ENCODE peak calls at places on chromosome 15, in nine cellular contexts. N is pancreas; Z is lung; Q is HepG2; K is body of pancreas; S is CD4-positive, CD25-positive, alpha-beta regulatory T cell; P is A549; X is CD8-positive, alpha-beta T cell; F is neural progenitor cell. H is an unnamed sample. For H3K4me1, the result is how much of the 10 kb centered on the place peaks cover.

GRCh38 chr15:95287774-95288173 is 1042.7 kb upstream of the NR2F2 start:
- DNase-seq in Z (no peak), N (no peak), K (no peak), F (peak), X (no peak), P (no peak), S (no peak), Q (no peak), H (peak)

GRCh38 chr15:27468151-27468556 is 497.2 kb downstream of the GABRG3 start:
- DNase-seq in P (no peak), F (no peak), S (no peak), Q (no peak), X (no peak), K (no peak), N (no peak), Z (no peak), H (no peak)

GRCh38 chr15:78734441-78735064 is 76.7 kb downstream of the ADAMTS7 start:
- DNase-seq in N (no peak), S (no peak), K (no peak), Z (peak), P (no peak), F (no peak), Q (no peak), X (no peak), H (no peak)

GRCh38 chr15:101660005-101660404 is 7.8 kb upstream of the TM2D3 start:
- DNase-seq in N (no peak), Q (no peak), F (no peak), X (no peak), S (no peak), Z (no peak), K (no peak), P (no peak), H (no peak)

GRCh38 chr15:73782339-73782979 is 29.3 kb upstream of the INSYN1 start:
- DNase-seq in N (no peak), K (no peak), F (no peak), Z (no peak), Q (no peak), S (no peak), P (no peak), X (no peak), H (no peak)

GRCh38 chr15:58547628-58548307 is 116.0 kb downstream of the LIPC start:
- DNase-seq in K (no peak), P (no peak), Z (no peak), S (no peak), X (no peak), Q (no peak), F (no peak), N (no peak), H (no peak)

GRCh38 chr15:77266708-77267387 is 153.1 kb downstream of the PEAK1 start:
- DNase-seq in P (peak), N (no peak), K (no peak), Q (no peak), Z (no peak), F (peak), X (no peak), S (no peak), H (no peak)

GRCh38 chr15:70245932-70246622 is 148.4 kb upstream of the TLE3 start:
- DNase-seq in X (no peak), N (no peak), Z (peak), P (no peak), K (no peak), S (no peak), Q (no peak), F (no peak), H (peak)

GRCh38 chr15:29053006-29053405 is 167.2 kb downstream of the APBA2 start:
- DNase-seq in S (no peak), F (no peak), X (no peak), N (no peak), Z (no peak), K (no peak), P (no peak), Q (no peak), H (no peak)

GRCh38 chr15:74568594-74568993 is 27.6 kb downstream of the ARID3B start:
- DNase-seq in K (no peak), F (no peak), P (no peak), Q (no peak), S (no peak), N (no peak), Z (no peak), X (no peak), H (no peak)

GRCh38 chr15:98401029-98401428 is 247.3 kb upstream of the IGF1R start:
- DNase-seq in S (no peak), Q (no peak), P (no peak), Z (no peak), N (no peak), F (no peak), X (no peak), K (no peak), H (no peak)

GRCh38 chr15:66946578-66947164 is 118.7 kb upstream of the SMAD3 start:
- DNase-seq in Q (peak), X (peak), N (peak), K (peak), S (peak), F (peak), P (peak), Z (peak), H (peak)

GRCh38 chr15:58477228-58477627 is 45.4 kb downstream of the LIPC start:
- DNase-seq in N (no peak), K (no peak), X (no peak), S (no peak), P (no peak), Z (no peak), Q (no peak), F (no peak), H (no peak)

GRCh38 chr15:87871130-87871737 is 385.3 kb downstream of the NTRK3 start:
- DNase-seq in K (no peak), F (no peak), Q (no peak), P (no peak), N (no peak), S (no peak), Z (no peak), X (no peak), H (no peak)

GRCh38 chr15:29528276-29528675 is 258.7 kb upstream of the NSMCE3 start:
- DNase-seq in S (no peak), F (no peak), K (no peak), N (no peak), P (no peak), X (no peak), Q (no peak), Z (no peak), H (no peak)

GRCh38 chr15:88476635-88477038 is 9.1 kb downstream of the MRPS11 start:
- DNase-seq in Z (no peak), Q (peak), N (no peak), K (peak), X (no peak), S (no peak), F (peak), P (peak), H (no peak)

GRCh38 chr15:62495670-62496328 is 330.7 kb upstream of the C2CD4B start:
- DNase-seq in F (no peak), Z (no peak), S (no peak), K (peak), P (no peak), X (no peak), Q (no peak), N (no peak), H (peak)

GRCh38 chr15:53586815-53587214 is 172.6 kb downstream of the WDR72 start:
- DNase-seq in X (no peak), Q (peak), Z (peak), P (peak), K (peak), N (peak), S (no peak), F (peak), H (peak)

GRCh38 chr15:69491051-69491505 is 38.5 kb downstream of the RPLP1 start:
- DNase-seq in P (no peak), K (no peak), F (no peak), S (no peak), Z (peak), N (no peak), Q (no peak), X (no peak), H (no peak)

GRCh38 chr15:82132742-82133141 is 86.9 kb upstream of the MEX3B start:
- DNase-seq in N (no peak), Z (no peak), S (no peak), X (no peak), K (no peak), Q (no peak), P (peak), F (no peak), H (no peak)

GRCh38 chr15:98160236-98160635 is 199.7 kb downstream of the ARRDC4 start:
- DNase-seq in F (no peak), S (no peak), N (no peak), Z (no peak), X (peak), P (no peak), K (no peak), Q (no peak), H (no peak)

GRCh38 chr15:56767315-56767714 is 34.0 kb upstream of the ZNF280D start:
- DNase-seq in F (no peak), K (no peak), Q (no peak), N (no peak), Z (no peak), P (no peak), S (no peak), X (no peak), H (no peak)

GRCh38 chr15:98668566-98669308 is 20.4 kb downstream of the IGF1R start:
- DNase-seq in Q (no peak), X (no peak), K (no peak), Z (no peak), S (no peak), F (no peak), N (no peak), P (no peak), H (no peak)

GRCh38 chr15:77144492-77145070 is 73.7 kb upstream of the TSPAN3 start:
- DNase-seq in Z (no peak), K (no peak), X (no peak), N (no peak), P (no peak), F (no peak), S (no peak), Q (no peak), H (no peak)

GRCh38 chr15:80274554-80274953 is 22.5 kb upstream of the CTXND1 start:
- DNase-seq in X (no peak), P (no peak), Q (peak), F (no peak), K (no peak), N (no peak), Z (no peak), S (no peak), H (no peak)

GRCh38 chr15:36550650-36551049 is 28.8 kb upstream of the CDIN1 start:
- DNase-seq in P (no peak), N (no peak), F (no peak), X (no peak), Q (no peak), K (no peak), S (no peak), Z (no peak), H (no peak)

GRCh38 chr15:42549052-42549491 is 434 bp downstream of the HAUS2 start:
- DNase-seq in X (no peak), S (no peak), F (peak), P (peak), Z (peak), N (no peak), K (no peak), Q (peak), H (peak)

GRCh38 chr15:72302955-72303354 is 17.0 kb downstream of the CELF6 start:
- DNase-seq in S (no peak), Z (no peak), X (no peak), P (no peak), N (no peak), F (no peak), K (no peak), Q (no peak), H (no peak)

GRCh38 chr15:72306211-72306785 is 13.7 kb downstream of the CELF6 start:
- DNase-seq in X (peak), F (peak), Z (no peak), K (no peak), N (no peak), P (peak), Q (no peak), S (peak), H (no peak)

GRCh38 chr15:72312605-72313447 is 7.1 kb downstream of the CELF6 start:
- DNase-seq in K (peak), Q (peak), Z (peak), S (peak), N (peak), P (peak), X (peak), F (peak), H (peak)

GRCh38 chr15:72304596-72304995 is 15.4 kb downstream of the CELF6 start:
- DNase-seq in S (no peak), X (no peak), Q (no peak), Z (no peak), K (no peak), F (no peak), P (no peak), N (no peak), H (no peak)

GRCh38 chr15:72307036-72307435 is 12.9 kb downstream of the CELF6 start:
- DNase-seq in X (no peak), S (no peak), P (no peak), F (no peak), N (no peak), Q (no peak), Z (no peak), K (no peak), H (no peak)
- H3K4me3 ChIP-seq in X (no peak), S (no peak), P (no peak), F (no peak), N (no peak), Q (no peak), Z (no peak), K (no peak), H (no peak)

GRCh38 chr15:65086680-65087111 is 10.2 kb downstream of the KBTBD13 start:
- DNase-seq in S (no peak), X (no peak), P (peak), Q (no peak), F (no peak), Z (no peak), N (no peak), K (no peak), H (no peak)
- H3K4me1 ChIP-seq in S (under half), X (under half), P (under half), Q (half or more), F (half or more), Z (under half), N (under half), K (under half), H (under half)

GRCh38 chr15:39302936-39303335 is 277.9 kb upstream of the THBS1 start:
- DNase-seq in Q (no peak), Z (no peak), S (no peak), F (no peak), X (no peak), N (no peak), K (no peak), P (no peak), H (no peak)
- H3K4me3 ChIP-seq in Q (no peak), Z (no peak), S (no peak), F (no peak), X (no peak), N (no peak), K (no peak), P (no peak), H (no peak)

GRCh38 chr15:89809093-89809786 is 5.4 kb downstream of the ANPEP start:
- DNase-seq in Z (no peak), P (no peak), Q (peak), S (no peak), F (peak), N (peak), X (no peak), K (peak), H (no peak)
- H3K4me1 ChIP-seq in Z (under half), P (under half), Q (half or more), S (under half), F (under half), N (under half), X (under half), K (half or more), H (under half)

DNA sequence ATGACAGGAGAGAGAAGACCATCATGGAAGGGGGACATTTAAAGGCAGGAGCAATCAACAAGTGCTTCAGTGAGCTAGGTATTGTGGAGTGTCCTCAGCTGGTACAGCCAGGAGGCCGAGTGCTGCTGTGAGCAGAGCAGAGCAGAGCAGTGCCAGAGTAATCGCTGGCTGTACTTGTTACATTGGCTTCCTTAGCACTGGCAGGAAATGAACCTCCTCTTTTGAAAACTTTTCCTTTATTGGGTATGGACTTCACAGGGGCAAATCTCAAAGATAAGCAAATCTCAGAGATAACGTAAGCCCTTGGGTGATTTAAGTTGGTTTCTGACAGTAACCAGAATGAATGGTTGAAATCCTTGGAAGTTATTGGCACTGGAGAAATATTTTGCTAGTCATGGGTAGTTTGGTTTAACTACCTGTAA is 2.1 kb downstream of the SH3GL3 start:
- DNase-seq in K (no peak), Z (no peak), N (no peak), X (no peak), Q (no peak), P (no peak), F (no peak), S (no peak), H (no peak)
- H3K4me3 ChIP-seq in K (no peak), Z (no peak), N (no peak), X (no peak), Q (no peak), P (no peak), F (no peak), S (no peak), H (no peak)

GRCh38 chr15:92882697-92883642 is 17.2 kb upstream of the CHD2 start:
- DNase-seq in N (peak), F (peak), S (peak), K (peak), X (peak), Q (no peak), P (no peak), Z (no peak), H (no peak)

GRCh38 chr15:92880796-92881569 is 19.1 kb upstream of the CHD2 start:
- DNase-seq in Q (no peak), P (no peak), F (peak), S (no peak), X (no peak), Z (no peak), K (peak), N (no peak), H (no peak)

GRCh38 chr15:92881570-92881837 is 18.6 kb upstream of the CHD2 start:
- DNase-seq in Z (no peak), X (no peak), P (no peak), S (no peak), K (no peak), Q (no peak), N (no peak), F (no peak), H (no peak)

GRCh38 chr15:92883643-92884458 is 16.3 kb upstream of the CHD2 start:
- DNase-seq in Q (no peak), S (peak), X (peak), P (peak), K (no peak), N (no peak), F (no peak), Z (no peak), H (no peak)

GRCh38 chr15:92881838-92882696 is 18.1 kb upstream of the CHD2 start:
- DNase-seq in K (peak), P (peak), Z (peak), X (peak), S (peak), Q (peak), N (peak), F (peak), H (peak)
- H3K4me1 ChIP-seq in K (under half), P (under half), Z (under half), X (under half), S (under half), Q (half or more), N (under half), F (half or more), H (under half)

GRCh38 chr15:67967871-67968423 is 86.2 kb upstream of the PIAS1 start:
- DNase-seq in P (no peak), Z (peak), F (peak), X (no peak), S (no peak), K (peak), Q (no peak), N (peak), H (peak)
- H3K4me3 ChIP-seq in P (no peak), Z (no peak), F (peak), X (no peak), S (no peak), K (no peak), Q (no peak), N (no peak), H (no peak)

H was measured in transverse colon.